ENCODE peak calls at places on chromosomes 3 and 15, in eight cellular contexts. One of them, this sample, is unnamed. For H3K4me1, the result is how much of the 10 kb centered on the place peaks cover.

GRCh38 chr3:120144267-120144666 is 50.0 kb upstream of the GSK3B start:
- DNase-seq in right cardiac atrium: no peak
- DNase-seq in cardiac muscle cell: peak
- DNase-seq in neural progenitor cell: peak
- DNase-seq in left ventricle myocardium inferior: no peak
- DNase-seq in CD4-positive, CD25-positive, alpha-beta regulatory T cell: no peak
- DNase-seq in upper lobe of right lung: no peak
- DNase-seq in uterus: no peak
- DNase-seq in this sample: no peak

GRCh38 chr3:142019794-142020320 is 129.5 kb downstream of the TFDP2 start:
- DNase-seq in right cardiac atrium: no peak
- DNase-seq in cardiac muscle cell: no peak
- DNase-seq in neural progenitor cell: no peak
- DNase-seq in left ventricle myocardium inferior: no peak
- DNase-seq in CD4-positive, CD25-positive, alpha-beta regulatory T cell: peak
- DNase-seq in upper lobe of right lung: no peak
- DNase-seq in uterus: no peak
- DNase-seq in this sample: no peak

GRCh38 chr3:177005718-177006405 is 191.4 kb downstream of the TBL1XR1 start:
- DNase-seq in right cardiac atrium: no peak
- DNase-seq in cardiac muscle cell: no peak
- DNase-seq in neural progenitor cell: no peak
- DNase-seq in left ventricle myocardium inferior: no peak
- DNase-seq in CD4-positive, CD25-positive, alpha-beta regulatory T cell: no peak
- DNase-seq in upper lobe of right lung: no peak
- DNase-seq in uterus: no peak
- DNase-seq in this sample: no peak

GRCh38 chr15:74451322-74451721 is 9.6 kb downstream of the UBL7 start:
- DNase-seq in right cardiac atrium: no peak
- DNase-seq in cardiac muscle cell: no peak
- DNase-seq in neural progenitor cell: no peak
- DNase-seq in left ventricle myocardium inferior: no peak
- DNase-seq in CD4-positive, CD25-positive, alpha-beta regulatory T cell: no peak
- DNase-seq in upper lobe of right lung: no peak
- DNase-seq in uterus: no peak
- DNase-seq in this sample: no peak

GRCh38 chr3:193977622-193978021 is 158.3 kb upstream of the HES1 start:
- DNase-seq in right cardiac atrium: no peak
- DNase-seq in cardiac muscle cell: no peak
- DNase-seq in neural progenitor cell: no peak
- DNase-seq in left ventricle myocardium inferior: no peak
- DNase-seq in CD4-positive, CD25-positive, alpha-beta regulatory T cell: no peak
- DNase-seq in upper lobe of right lung: no peak
- DNase-seq in uterus: no peak
- DNase-seq in this sample: no peak

GRCh38 chr3:175672119-175672689 is 813.1 kb downstream of the NAALADL2 start:
- DNase-seq in right cardiac atrium: no peak
- DNase-seq in cardiac muscle cell: peak
- DNase-seq in neural progenitor cell: no peak
- DNase-seq in left ventricle myocardium inferior: no peak
- DNase-seq in CD4-positive, CD25-positive, alpha-beta regulatory T cell: no peak
- DNase-seq in upper lobe of right lung: no peak
- DNase-seq in uterus: no peak
- DNase-seq in this sample: no peak

GRCh38 chr3:47425383-47425778 is 44.6 kb downstream of the PTPN23 start:
- DNase-seq in right cardiac atrium: no peak
- DNase-seq in cardiac muscle cell: no peak
- DNase-seq in neural progenitor cell: no peak
- DNase-seq in left ventricle myocardium inferior: no peak
- DNase-seq in CD4-positive, CD25-positive, alpha-beta regulatory T cell: no peak
- DNase-seq in upper lobe of right lung: no peak
- DNase-seq in uterus: no peak
- DNase-seq in this sample: no peak

GRCh38 chr15:59206623-59207183 is at the start of gene LDHAL6B:
- DNase-seq in right cardiac atrium: no peak
- DNase-seq in cardiac muscle cell: no peak
- DNase-seq in neural progenitor cell: no peak
- DNase-seq in left ventricle myocardium inferior: no peak
- DNase-seq in CD4-positive, CD25-positive, alpha-beta regulatory T cell: no peak
- DNase-seq in upper lobe of right lung: no peak
- DNase-seq in uterus: no peak
- DNase-seq in this sample: no peak

GRCh38 chr3:137854498-137855285 is 90.6 kb downstream of the SOX14 start:
- DNase-seq in right cardiac atrium: no peak
- DNase-seq in cardiac muscle cell: no peak
- DNase-seq in neural progenitor cell: peak
- DNase-seq in left ventricle myocardium inferior: no peak
- DNase-seq in CD4-positive, CD25-positive, alpha-beta regulatory T cell: no peak
- DNase-seq in upper lobe of right lung: no peak
- DNase-seq in uterus: no peak
- DNase-seq in this sample: no peak

GRCh38 chr3:193350744-193351143 is 27.8 kb downstream of the ATP13A5 start:
- DNase-seq in right cardiac atrium: no peak
- DNase-seq in cardiac muscle cell: no peak
- DNase-seq in neural progenitor cell: no peak
- DNase-seq in left ventricle myocardium inferior: no peak
- DNase-seq in CD4-positive, CD25-positive, alpha-beta regulatory T cell: no peak
- DNase-seq in upper lobe of right lung: no peak
- DNase-seq in uterus: no peak
- DNase-seq in this sample: no peak

GRCh38 chr15:98927057-98927456 is 80.5 kb downstream of the PGPEP1L start:
- DNase-seq in right cardiac atrium: no peak
- DNase-seq in cardiac muscle cell: peak
- DNase-seq in neural progenitor cell: no peak
- DNase-seq in left ventricle myocardium inferior: no peak
- DNase-seq in CD4-positive, CD25-positive, alpha-beta regulatory T cell: no peak
- DNase-seq in upper lobe of right lung: no peak
- DNase-seq in uterus: no peak
- DNase-seq in this sample: no peak

GRCh38 chr3:178658694-178659315 is 122.6 kb downstream of the KCNMB2 start:
- DNase-seq in right cardiac atrium: no peak
- DNase-seq in cardiac muscle cell: peak
- DNase-seq in neural progenitor cell: no peak
- DNase-seq in left ventricle myocardium inferior: no peak
- DNase-seq in CD4-positive, CD25-positive, alpha-beta regulatory T cell: no peak
- DNase-seq in upper lobe of right lung: no peak
- DNase-seq in uterus: no peak
- DNase-seq in this sample: no peak

GRCh38 chr3:57112206-57112605 is 51.7 kb downstream of the SPATA12 start:
- DNase-seq in right cardiac atrium: no peak
- DNase-seq in cardiac muscle cell: peak
- DNase-seq in neural progenitor cell: peak
- DNase-seq in left ventricle myocardium inferior: no peak
- DNase-seq in CD4-positive, CD25-positive, alpha-beta regulatory T cell: no peak
- DNase-seq in upper lobe of right lung: no peak
- DNase-seq in uterus: no peak
- DNase-seq in this sample: no peak

GRCh38 chr15:66872394-66872793 is 170.4 kb downstream of the SMAD6 start:
- DNase-seq in right cardiac atrium: no peak
- DNase-seq in cardiac muscle cell: peak
- DNase-seq in neural progenitor cell: no peak
- DNase-seq in left ventricle myocardium inferior: no peak
- DNase-seq in CD4-positive, CD25-positive, alpha-beta regulatory T cell: no peak
- DNase-seq in upper lobe of right lung: no peak
- DNase-seq in uterus: no peak
- DNase-seq in this sample: no peak

GRCh38 chr15:101323793-101324505 is 28.9 kb upstream of the SNRPA1 start:
- DNase-seq in right cardiac atrium: no peak
- DNase-seq in cardiac muscle cell: no peak
- DNase-seq in neural progenitor cell: no peak
- DNase-seq in left ventricle myocardium inferior: no peak
- DNase-seq in CD4-positive, CD25-positive, alpha-beta regulatory T cell: no peak
- DNase-seq in upper lobe of right lung: peak
- DNase-seq in uterus: no peak
- DNase-seq in this sample: no peak

GRCh38 chr3:4813855-4814254 is 165.4 kb upstream of the BHLHE40 start:
- DNase-seq in right cardiac atrium: no peak
- DNase-seq in cardiac muscle cell: peak
- DNase-seq in neural progenitor cell: no peak
- DNase-seq in left ventricle myocardium inferior: no peak
- DNase-seq in CD4-positive, CD25-positive, alpha-beta regulatory T cell: no peak
- DNase-seq in upper lobe of right lung: no peak
- DNase-seq in uterus: no peak
- DNase-seq in this sample: no peak

GRCh38 chr15:58699769-58700168 is 49.7 kb downstream of the ADAM10 start:
- DNase-seq in right cardiac atrium: no peak
- DNase-seq in cardiac muscle cell: no peak
- DNase-seq in neural progenitor cell: no peak
- DNase-seq in left ventricle myocardium inferior: no peak
- DNase-seq in CD4-positive, CD25-positive, alpha-beta regulatory T cell: no peak
- DNase-seq in upper lobe of right lung: no peak
- DNase-seq in uterus: no peak
- DNase-seq in this sample: no peak

GRCh38 chr3:56988874-56989433 is 71.5 kb upstream of the SPATA12 start:
- DNase-seq in right cardiac atrium: peak
- DNase-seq in cardiac muscle cell: peak
- DNase-seq in neural progenitor cell: peak
- DNase-seq in left ventricle myocardium inferior: peak
- DNase-seq in CD4-positive, CD25-positive, alpha-beta regulatory T cell: peak
- DNase-seq in upper lobe of right lung: no peak
- DNase-seq in uterus: peak
- DNase-seq in this sample: peak

GRCh38 chr3:80769683-80770082 is 991.8 kb downstream of the GBE1 start:
- DNase-seq in right cardiac atrium: no peak
- DNase-seq in cardiac muscle cell: no peak
- DNase-seq in neural progenitor cell: no peak
- DNase-seq in left ventricle myocardium inferior: no peak
- DNase-seq in CD4-positive, CD25-positive, alpha-beta regulatory T cell: no peak
- DNase-seq in upper lobe of right lung: no peak
- DNase-seq in uterus: no peak
- DNase-seq in this sample: no peak

GRCh38 chr3:186352369-186352768 is 9.7 kb downstream of the DGKG start:
- DNase-seq in right cardiac atrium: no peak
- DNase-seq in cardiac muscle cell: no peak
- DNase-seq in neural progenitor cell: no peak
- DNase-seq in left ventricle myocardium inferior: no peak
- DNase-seq in CD4-positive, CD25-positive, alpha-beta regulatory T cell: no peak
- DNase-seq in upper lobe of right lung: no peak
- DNase-seq in uterus: no peak
- DNase-seq in this sample: no peak

GRCh38 chr3:186354100-186354499 is 7.9 kb downstream of the DGKG start:
- DNase-seq in right cardiac atrium: no peak
- DNase-seq in cardiac muscle cell: no peak
- DNase-seq in neural progenitor cell: no peak
- DNase-seq in left ventricle myocardium inferior: no peak
- DNase-seq in CD4-positive, CD25-positive, alpha-beta regulatory T cell: no peak
- DNase-seq in upper lobe of right lung: no peak
- DNase-seq in uterus: no peak
- DNase-seq in this sample: no peak

GRCh38 chr3:186359078-186359477 is 3.0 kb downstream of the DGKG start:
- DNase-seq in right cardiac atrium: no peak
- DNase-seq in cardiac muscle cell: peak
- DNase-seq in neural progenitor cell: no peak
- DNase-seq in left ventricle myocardium inferior: no peak
- DNase-seq in CD4-positive, CD25-positive, alpha-beta regulatory T cell: no peak
- DNase-seq in upper lobe of right lung: no peak
- DNase-seq in uterus: no peak
- DNase-seq in this sample: no peak

GRCh38 chr3:186360779-186361178 is 1.3 kb downstream of the DGKG start:
- DNase-seq in right cardiac atrium: peak
- DNase-seq in cardiac muscle cell: no peak
- DNase-seq in neural progenitor cell: peak
- DNase-seq in left ventricle myocardium inferior: peak
- DNase-seq in CD4-positive, CD25-positive, alpha-beta regulatory T cell: no peak
- DNase-seq in upper lobe of right lung: no peak
- DNase-seq in uterus: no peak
- DNase-seq in this sample: no peak

GRCh38 chr3:186356152-186356551 is 5.9 kb downstream of the DGKG start:
- DNase-seq in right cardiac atrium: no peak
- DNase-seq in cardiac muscle cell: no peak
- DNase-seq in neural progenitor cell: no peak
- DNase-seq in left ventricle myocardium inferior: no peak
- DNase-seq in CD4-positive, CD25-positive, alpha-beta regulatory T cell: no peak
- DNase-seq in upper lobe of right lung: no peak
- DNase-seq in uterus: no peak
- DNase-seq in this sample: no peak
- H3K4me1 ChIP-seq in right cardiac atrium: under half
- H3K4me1 ChIP-seq in cardiac muscle cell: under half
- H3K4me1 ChIP-seq in neural progenitor cell: under half
- H3K4me1 ChIP-seq in left ventricle myocardium inferior: under half
- H3K4me1 ChIP-seq in CD4-positive, CD25-positive, alpha-beta regulatory T cell: under half
- H3K4me1 ChIP-seq in upper lobe of right lung: under half
- H3K4me1 ChIP-seq in uterus: under half
- H3K4me1 ChIP-seq in this sample: under half

GRCh38 chr3:113271189-113271588 is 59.8 kb downstream of the BOC start:
- DNase-seq in right cardiac atrium: no peak
- DNase-seq in cardiac muscle cell: no peak
- DNase-seq in neural progenitor cell: no peak
- DNase-seq in left ventricle myocardium inferior: no peak
- DNase-seq in CD4-positive, CD25-positive, alpha-beta regulatory T cell: no peak
- DNase-seq in upper lobe of right lung: no peak
- DNase-seq in uterus: peak
- DNase-seq in this sample: no peak
- H3K4me1 ChIP-seq in right cardiac atrium: under half
- H3K4me1 ChIP-seq in cardiac muscle cell: under half
- H3K4me1 ChIP-seq in neural progenitor cell: under half
- H3K4me1 ChIP-seq in left ventricle myocardium inferior: under half
- H3K4me1 ChIP-seq in CD4-positive, CD25-positive, alpha-beta regulatory T cell: under half
- H3K4me1 ChIP-seq in upper lobe of right lung: under half
- H3K4me1 ChIP-seq in uterus: under half
- H3K4me1 ChIP-seq in this sample: under half

DNA sequence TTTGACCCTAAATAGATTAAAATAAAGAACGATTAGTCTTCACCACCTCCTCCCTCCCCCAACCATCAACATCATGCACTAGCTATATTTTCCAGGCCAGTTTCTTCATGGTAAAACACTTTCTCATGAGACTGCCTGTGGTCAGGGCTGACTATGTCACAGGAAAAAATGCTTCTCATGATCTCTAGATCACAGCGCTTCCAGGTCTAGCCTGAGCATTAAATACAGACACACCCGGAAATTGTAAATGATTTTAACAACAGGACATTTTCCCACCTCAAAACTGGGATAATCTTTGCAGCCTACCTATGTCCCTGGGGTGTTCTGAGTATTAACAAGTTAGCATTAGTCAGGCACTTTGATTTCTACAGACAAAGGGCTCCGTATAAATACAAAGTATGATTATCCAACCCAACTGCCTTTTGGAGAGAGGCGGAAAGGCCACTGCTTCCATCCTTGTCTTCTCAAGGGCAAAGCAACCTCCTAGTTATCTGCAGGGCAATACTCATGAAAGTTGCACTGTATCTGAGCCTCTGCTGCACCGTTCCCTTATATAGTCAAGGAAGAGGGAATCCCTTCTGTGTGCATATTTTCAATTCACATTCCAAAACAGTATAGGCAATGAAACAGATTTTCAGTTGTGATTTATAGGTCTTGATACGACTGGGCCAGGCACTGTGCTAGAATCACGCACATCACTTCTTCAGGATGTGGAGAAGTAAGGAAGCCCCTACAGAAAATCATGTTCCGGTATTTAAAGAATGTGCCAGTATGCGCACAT is 455.9 kb downstream of the FOXP1 start:
- DNase-seq in right cardiac atrium: no peak
- DNase-seq in cardiac muscle cell: peak
- DNase-seq in neural progenitor cell: no peak
- DNase-seq in left ventricle myocardium inferior: no peak
- DNase-seq in CD4-positive, CD25-positive, alpha-beta regulatory T cell: peak
- DNase-seq in upper lobe of right lung: no peak
- DNase-seq in uterus: no peak
- DNase-seq in this sample: no peak
- H3K4me1 ChIP-seq in right cardiac atrium: under half
- H3K4me1 ChIP-seq in cardiac muscle cell: half or more
- H3K4me1 ChIP-seq in neural progenitor cell: under half
- H3K4me1 ChIP-seq in left ventricle myocardium inferior: half or more
- H3K4me1 ChIP-seq in CD4-positive, CD25-positive, alpha-beta regulatory T cell: half or more
- H3K4me1 ChIP-seq in upper lobe of right lung: under half
- H3K4me1 ChIP-seq in uterus: under half
- H3K4me1 ChIP-seq in this sample: half or more

GRCh38 chr3:12948891-12949711 is 107.7 kb upstream of the RPL32 start:
- DNase-seq in right cardiac atrium: no peak
- DNase-seq in cardiac muscle cell: peak
- DNase-seq in neural progenitor cell: no peak
- DNase-seq in left ventricle myocardium inferior: no peak
- DNase-seq in CD4-positive, CD25-positive, alpha-beta regulatory T cell: peak
- DNase-seq in upper lobe of right lung: peak
- DNase-seq in uterus: no peak
- DNase-seq in this sample: no peak
- H3K4me1 ChIP-seq in right cardiac atrium: under half
- H3K4me1 ChIP-seq in cardiac muscle cell: half or more
- H3K4me1 ChIP-seq in neural progenitor cell: under half
- H3K4me1 ChIP-seq in left ventricle myocardium inferior: half or more
- H3K4me1 ChIP-seq in CD4-positive, CD25-positive, alpha-beta regulatory T cell: under half
- H3K4me1 ChIP-seq in upper lobe of right lung: under half
- H3K4me1 ChIP-seq in uterus: under half
- H3K4me1 ChIP-seq in this sample: under half